ENCODE peak calls at places on chromosomes 4 and X, in five cellular contexts. R is Panc1, Y is BJ, T is AG04449, O is choroid plexus epithelial cell. Q is an unnamed sample.

GRCh38 chrX:10157545-10157944 is 770 bp downstream of the CLCN4 start:
- DNase-seq in R (no peak), Y (no peak), T (no peak), O (peak), Q (no peak)

GRCh38 chr4:106690487-106690886 is 321.9 kb upstream of the GIMD1 start:
- DNase-seq in R (no peak), Y (peak), T (peak), O (peak), Q (no peak)

GRCh38 chr4:52572936-52573485 is 86.1 kb downstream of the USP46 start:
- DNase-seq in R (no peak), Y (peak), T (peak), O (peak), Q (no peak)

GRCh38 chr4:52852696-52853095 is 9.4 kb upstream of the RASL11B start:
- DNase-seq in R (no peak), Y (no peak), T (no peak), O (no peak), Q (no peak)

GRCh38 chr4:66475596-66475995 is 805.3 kb upstream of the EPHA5 start:
- DNase-seq in R (no peak), Y (no peak), T (no peak), O (peak), Q (no peak)

GRCh38 chr4:72319596-72319995 is 249.4 kb downstream of the ADAMTS3 start:
- DNase-seq in R (no peak), Y (peak), T (peak), O (no peak), Q (no peak)

GRCh38 chrX:3244203-3244743 is 102.2 kb downstream of the MXRA5 start:
- DNase-seq in R (no peak), Y (no peak), T (peak), O (peak), Q (no peak)

GRCh38 chrX:150547511-150548115 is 20.8 kb upstream of the MTM1 start:
- DNase-seq in R (no peak), Y (no peak), T (no peak), O (peak), Q (no peak)

GRCh38 chr4:102244878-102245535 is 100.3 kb downstream of the SLC39A8 start:
- DNase-seq in R (no peak), Y (no peak), T (no peak), O (no peak), Q (no peak)

GRCh38 chr4:154872198-154872597 is 91.1 kb downstream of the RBM46 start:
- DNase-seq in R (no peak), Y (no peak), T (no peak), O (no peak), Q (no peak)

GRCh38 chr4:161457906-161458305 is 705.9 kb downstream of the FSTL5 start:
- DNase-seq in R (no peak), Y (no peak), T (no peak), O (no peak), Q (no peak)

GRCh38 chr4:140612356-140612755 is 43.6 kb upstream of the UCP1 start:
- DNase-seq in R (no peak), Y (no peak), T (no peak), O (no peak), Q (no peak)

GRCh38 chrX:107571296-107571998 is 56.9 kb upstream of the PRPS1 start:
- DNase-seq in R (peak), Y (peak), T (peak), O (peak), Q (no peak)

GRCh38 chr4:78019494-78019893 is 37.6 kb upstream of the FRAS1 start:
- DNase-seq in R (no peak), Y (no peak), T (no peak), O (no peak), Q (no peak)

GRCh38 chrX:120755066-120755846 is 120.4 kb downstream of the CT47B1 start:
- DNase-seq in R (no peak), Y (no peak), T (no peak), O (no peak), Q (no peak)

GRCh38 chrX:44675364-44676024 is 132.8 kb upstream of the FUNDC1 start:
- DNase-seq in R (no peak), Y (peak), T (peak), O (peak), Q (peak)

GRCh38 chr4:8010618-8011017 is 71.0 kb upstream of the AFAP1 start:
- DNase-seq in R (no peak), Y (no peak), T (no peak), O (peak), Q (peak)

GRCh38 chr4:1043658-1044468 is 32.4 kb downstream of the FGFRL1 start:
- DNase-seq in R (peak), Y (peak), T (peak), O (peak), Q (no peak)

GRCh38 chrX:70592091-70592490 is 147.5 kb downstream of the DLG3 start:
- DNase-seq in R (peak), Y (peak), T (peak), O (peak), Q (no peak)

GRCh38 chrX:107549504-107549903 is 78.8 kb upstream of the PRPS1 start:
- DNase-seq in R (no peak), Y (no peak), T (no peak), O (no peak), Q (no peak)

GRCh38 chr4:92864176-92864575 is 560.4 kb downstream of the GRID2 start:
- DNase-seq in R (no peak), Y (no peak), T (no peak), O (no peak), Q (no peak)

GRCh38 chr4:65589331-65589730 is 81.0 kb downstream of the EPHA5 start:
- DNase-seq in R (no peak), Y (no peak), T (no peak), O (no peak), Q (no peak)

GRCh38 chrX:69109706-69110635 is 55.3 kb downstream of the PJA1 start:
- DNase-seq in R (no peak), Y (peak), T (no peak), O (peak), Q (no peak)

GRCh38 chr4:133146574-133147198 is 2.4 kb upstream of the PCDH10 start:
- DNase-seq in R (peak), Y (no peak), T (no peak), O (peak), Q (peak)

GRCh38 chr4:144575181-144575580 is 70.8 kb upstream of the HHIP start:
- DNase-seq in R (no peak), Y (no peak), T (no peak), O (no peak), Q (no peak)

GRCh38 chr4:137659431-137659830 is 127.1 kb upstream of the PCDH18 start:
- DNase-seq in R (no peak), Y (no peak), T (no peak), O (peak), Q (no peak)

GRCh38 chr4:9820343-9820742 is 38.9 kb downstream of the DRD5 start:
- DNase-seq in R (no peak), Y (no peak), T (no peak), O (no peak), Q (no peak)

GRCh38 chr4:24984602-24985532 is 45.9 kb downstream of the LGI2 start:
- DNase-seq in R (no peak), Y (no peak), T (no peak), O (no peak), Q (no peak)

GRCh38 chrX:9148626-9149385 is 114.9 kb upstream of the FAM9B start:
- DNase-seq in R (no peak), Y (peak), T (no peak), O (peak), Q (no peak)

GRCh38 chr4:10259976-10260375 is 143.4 kb upstream of the WDR1 start:
- DNase-seq in R (no peak), Y (no peak), T (no peak), O (no peak), Q (no peak)

GRCh38 chr4:112546476-112546875 is 30.5 kb upstream of the NEUROG2 start:
- DNase-seq in R (no peak), Y (no peak), T (no peak), O (no peak), Q (no peak)

GRCh38 chr4:40334591-40335507 is at the start of gene CHRNA9:
- DNase-seq in R (no peak), Y (no peak), T (no peak), O (no peak), Q (no peak)

GRCh38 chrX:1360171-1360570 is 23.6 kb downstream of the IL3RA start:
- DNase-seq in R (no peak), Y (no peak), T (no peak), O (no peak), Q (no peak)

GRCh38 chr4:7135389-7135746 is 57.0 kb upstream of the SORCS2 start:
- DNase-seq in R (no peak), Y (no peak), T (no peak), O (peak), Q (no peak)

GRCh38 chrX:134173541-134174272 is 63.3 kb upstream of the CCDC160 start:
- DNase-seq in R (no peak), Y (no peak), T (no peak), O (no peak), Q (peak)
- H3K4me3 ChIP-seq in R (peak), Y (no peak), T (no peak), O (no peak), Q (peak)

GRCh38 chr4:107823870-107824366 is 814 bp upstream of the SGMS2 start:
- DNase-seq in R (peak), Y (no peak), T (no peak), O (no peak), Q (peak)
- H3K4me3 ChIP-seq in R (peak), Y (peak), T (peak), O (peak), Q (peak)

GRCh38 chrX:153935326-153935851 is 552 bp upstream of the NAA10 start:
- DNase-seq in R (no peak), Y (no peak), T (no peak), O (no peak), Q (no peak)
- H3K4me3 ChIP-seq in R (peak), Y (peak), T (peak), O (peak), Q (peak)

GRCh38 chrX:135420831-135421230 is 913 bp upstream of the SMIM10L2A start:
- DNase-seq in R (no peak), Y (no peak), T (no peak), O (no peak), Q (no peak)

GRCh38 chrX:135421932-135422809 is at the start of gene SMIM10L2A:
- DNase-seq in R (no peak), Y (no peak), T (no peak), O (no peak), Q (no peak)

GRCh38 chrX:135424469-135424868 is 2.7 kb downstream of the SMIM10L2A start:
- DNase-seq in R (no peak), Y (no peak), T (no peak), O (no peak), Q (no peak)

GRCh38 chrX:135425026-135425425 is 3.3 kb downstream of the SMIM10L2A start:
- DNase-seq in R (no peak), Y (no peak), T (no peak), O (no peak), Q (no peak)

GRCh38 chrX:135421537-135421931 is 210 bp upstream of the SMIM10L2A start:
- DNase-seq in R (peak), Y (peak), T (no peak), O (peak), Q (peak)
- H3K4me3 ChIP-seq in R (peak), Y (peak), T (peak), O (peak), Q (peak)

GRCh38 chr4:85478576-85478975 is 3.6 kb downstream of the ARHGAP24 start:
- DNase-seq in R (no peak), Y (no peak), T (no peak), O (peak), Q (no peak)
- H3K4me3 ChIP-seq in R (peak), Y (no peak), T (no peak), O (no peak), Q (no peak)

GRCh38 chr4:139266583-139267257 is 13.3 kb downstream of the MGARP start:
- DNase-seq in R (no peak), Y (peak), T (no peak), O (peak), Q (peak)
- H3K4me3 ChIP-seq in R (peak), Y (peak), T (peak), O (peak), Q (no peak)